ENCODE peak calls at places on chromosome 6, in four cellular contexts. P, I, N and L are unnamed samples.

GRCh38 chr6:95280690-95281273 is 296.6 kb upstream of the MANEA start:
- DNase-seq in P (no peak), I (no peak), N (peak; percentile 36), L (no peak)

GRCh38 chr6:141491684-141492083 is 641.0 kb upstream of the GJE1 start:
- DNase-seq in P (no peak), I (no peak), N (no peak), L (no peak)

GRCh38 chr6:154169193-154169847 is 130.3 kb downstream of the OPRM1 start:
- DNase-seq in P (no peak), I (no peak), N (no peak), L (no peak)

GRCh38 chr6:72466971-72467566 is 154.8 kb upstream of the KCNQ5 start:
- DNase-seq in P (no peak), I (no peak), N (no peak), L (no peak)

GRCh38 chr6:98927534-98927933 is 20.2 kb downstream of the FBXL4 start:
- DNase-seq in P (no peak), I (no peak), N (no peak), L (no peak)

GRCh38 chr6:109055771-109056235 is 38.8 kb downstream of the SESN1 start:
- DNase-seq in P (no peak), I (no peak), N (peak; percentile 41), L (no peak)

GRCh38 chr6:32393660-32394420 is 13.1 kb downstream of the BTNL2 start:
- DNase-seq in P (no peak), I (peak; percentile 31), N (no peak), L (no peak)

GRCh38 chr6:14501240-14501639 is 383.7 kb downstream of the CD83 start:
- DNase-seq in P (no peak), I (no peak), N (no peak), L (no peak)

GRCh38 chr6:146543940-146544661 is 468 bp downstream of the RAB32 start:
- DNase-seq in P (peak; percentile 74), I (peak; percentile 32), N (peak; percentile 38), L (peak; percentile 83)

GRCh38 chr6:138275976-138276375 is 57.7 kb upstream of the PBOV1 start:
- DNase-seq in P (no peak), I (no peak), N (no peak), L (no peak)

GRCh38 chr6:67683960-67684359 is 951.1 kb upstream of the ADGRB3 start:
- DNase-seq in P (no peak), I (no peak), N (peak; percentile 49), L (no peak)

GRCh38 chr6:53347250-53347920 is 1.4 kb downstream of the ELOVL5 start:
- DNase-seq in P (no peak), I (no peak), N (peak; percentile 45), L (peak; percentile 67)

GRCh38 chr6:168247456-168248147 is 72.0 kb downstream of the DACT2 start:
- DNase-seq in P (no peak), I (no peak), N (no peak), L (peak; percentile 81)

GRCh38 chr6:40817369-40817768 is 221.7 kb downstream of the UNC5CL start:
- DNase-seq in P (no peak), I (no peak), N (no peak), L (no peak)

GRCh38 chr6:71127374-71127773 is 161.2 kb upstream of the OGFRL1 start:
- DNase-seq in P (no peak), I (no peak), N (no peak), L (no peak)

GRCh38 chr6:39314273-39314790 is at the start of gene KCNK17:
- DNase-seq in P (no peak), I (no peak), N (no peak), L (no peak)

GRCh38 chr6:152364846-152365245 is 272.3 kb downstream of the SYNE1 start:
- DNase-seq in P (no peak), I (no peak), N (no peak), L (no peak)
- H3K36me3 ChIP-seq in P (peaks cover 35% of the 10 kb centered on the region), I (peaks cover 95% of the 10 kb centered on the region), N (peaks cover 46% of the 10 kb centered on the region), L (no peaks in the 10 kb centered on the region)

GRCh38 chr6:7150381-7151064 is 42.8 kb downstream of the RREB1 start:
- DNase-seq in P (no peak), I (no peak), N (no peak), L (no peak)
- TF ChIP-seq POLR2A in P (no peak), I (no peak), N (no peak), L (no peak)

GRCh38 chr6:131929227-131929626 is 21.9 kb downstream of the CCN2 start:
- DNase-seq in P (no peak), I (no peak), N (no peak), L (no peak)
- TF ChIP-seq CTCF in P (no peak), I (no peak), N (no peak), L (no peak)

GRCh38 chr6:112144145-112144926 is 56.9 kb downstream of the FAM229B start:
- DNase-seq in P (no peak), I (no peak), N (peak; percentile 5), L (no peak)
- H3K36me3 ChIP-seq in P (peaks cover 28% of the 10 kb centered on the region), I (peaks cover 100% of the 10 kb centered on the region), N (peaks cover 51% of the 10 kb centered on the region), L (no peaks in the 10 kb centered on the region)

DNA sequence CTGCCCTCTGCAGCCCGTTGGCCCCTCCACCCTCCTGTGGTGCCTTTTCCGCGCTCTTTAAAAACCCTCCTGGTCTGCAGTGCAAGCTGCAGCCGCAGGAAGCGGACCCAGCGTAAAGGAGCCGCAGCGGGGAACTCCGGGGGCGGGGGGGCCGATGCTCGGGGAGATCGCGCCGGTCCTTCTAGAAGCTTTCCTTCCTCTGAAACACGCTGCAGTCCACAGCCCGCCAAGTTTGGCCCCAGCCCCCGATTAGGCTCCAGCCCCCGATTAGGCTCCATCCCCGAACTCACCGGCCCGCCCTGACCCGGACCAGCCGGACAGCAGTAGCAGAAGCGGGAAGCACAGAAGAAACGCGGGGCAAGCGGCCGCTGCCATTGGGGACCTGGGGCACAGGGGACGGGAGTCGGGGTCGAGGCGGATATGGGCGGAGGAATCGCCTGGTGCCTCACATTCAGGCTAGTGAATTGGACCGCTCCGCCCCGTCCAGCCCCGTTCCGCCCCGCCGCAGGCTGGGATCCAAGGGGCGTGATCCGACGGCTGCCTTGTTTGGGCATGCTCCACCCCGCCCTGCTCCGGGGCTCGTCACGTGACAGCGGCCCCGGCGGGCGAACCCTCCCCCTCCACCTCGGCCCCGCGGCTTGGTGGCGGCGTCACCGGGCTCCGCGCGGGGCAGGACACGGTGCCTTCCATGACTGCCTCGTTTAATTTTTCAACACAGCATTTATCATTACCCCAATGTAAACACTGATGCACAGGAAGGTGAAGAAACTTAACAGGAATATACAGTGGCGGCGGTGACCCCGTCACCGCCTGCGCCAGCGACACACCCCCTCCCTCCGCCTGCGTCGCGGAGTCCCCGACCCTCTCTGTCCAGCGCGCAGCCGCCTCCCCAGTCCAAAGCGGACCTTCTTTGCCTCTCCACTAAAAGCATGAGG is 20.3 kb downstream of the RAET1L start:
- DNase-seq in P (peak; percentile 94), I (peak; percentile 93), N (peak; percentile 80), L (peak; percentile 97)
- TF ChIP-seq POLR2A in P (no peak), I (no peak), N (no peak), L (no peak)

GRCh38 chr6:43460032-43460431 is 4.7 kb upstream of the DLK2 start:
- DNase-seq in P (no peak), I (no peak), N (no peak), L (no peak)

GRCh38 chr6:43459535-43459934 is 4.2 kb upstream of the DLK2 start:
- DNase-seq in P (no peak), I (no peak), N (no peak), L (no peak)

GRCh38 chr6:43456737-43457126 is 1.4 kb upstream of the DLK2 start:
- DNase-seq in P (no peak), I (no peak), N (no peak), L (no peak)

GRCh38 chr6:43455034-43455747 is at the start of gene DLK2:
- DNase-seq in P (no peak), I (no peak), N (no peak), L (peak; percentile 26)

DNA sequence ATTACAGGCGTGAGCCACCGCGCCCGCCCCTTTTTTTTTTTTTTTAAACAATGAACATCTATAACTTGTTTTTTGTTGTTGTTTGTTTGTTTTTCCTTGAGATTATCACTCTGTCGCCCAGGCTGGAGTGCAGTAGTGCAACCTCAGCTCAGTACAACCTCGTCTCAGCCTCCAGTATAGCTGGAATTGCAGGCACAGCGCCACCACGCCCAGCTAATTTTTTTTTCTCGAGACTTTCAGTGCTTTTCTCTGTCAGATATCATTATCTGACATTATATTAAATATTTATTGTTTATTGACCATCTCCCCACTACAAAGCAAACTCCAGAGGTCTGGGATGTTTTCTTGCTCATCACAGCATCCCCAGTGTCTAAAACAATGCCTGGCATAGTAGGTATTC is 2.3 kb upstream of the DLK2 start:
- DNase-seq in P (no peak), I (no peak), N (no peak), L (no peak)
- TF ChIP-seq CTCF in P (no peak), I (no peak), N (no peak), L (no peak)